ENCODE peak calls at places on chromosomes 7 and 10, in six cellular contexts. M, B, R, P, I and A are unnamed samples.
A peak's percentile ranks its signal among the peaks of the same experiment; 100 is the strongest.

GRCh38 chr7:51128545-51129466 is 187.8 kb downstream of the COBL start:
- DNase-seq in B (no peak), I (no peak), P (no peak), R (no peak), M (no peak), A (no peak)

GRCh38 chr10:46329690-46330016 is 42.9 kb downstream of the ANTXRL start:
- DNase-seq in P (no peak), R (no peak), I (no peak), M (no peak), B (no peak), A (no peak)

GRCh38 chr7:73725703-73726466 is 6.4 kb upstream of the STX1A start:
- DNase-seq in I (peak; percentile 81), B (peak; percentile 83), P (peak; percentile 86), R (peak; percentile 95), M (peak; percentile 92), A (peak; percentile 88)

GRCh38 chr7:35723011-35723410 is 28.1 kb upstream of the HERPUD2 start:
- DNase-seq in I (no peak), B (no peak), M (no peak), R (no peak), P (no peak), A (peak; percentile 31)

GRCh38 chr7:42677751-42678231 is 234.1 kb downstream of the C7orf25 start:
- DNase-seq in P (no peak), M (peak; percentile 85), B (no peak), R (no peak), I (no peak), A (no peak)

GRCh38 chr10:67277402-67277801 is 351.6 kb downstream of the LRRTM3 start:
- DNase-seq in I (no peak), M (no peak), R (no peak), B (no peak), P (no peak), A (no peak)

GRCh38 chr10:42242135-42242805 is 396.1 kb downstream of the ZNF33B start:
- DNase-seq in R (no peak), I (no peak), P (no peak), M (no peak), B (no peak), A (no peak)

GRCh38 chr10:85492684-85493083 is 873.9 kb downstream of the GRID1 start:
- DNase-seq in B (no peak), R (no peak), I (no peak), M (no peak), P (no peak), A (no peak)

GRCh38 chr7:17548014-17548653 is 249.7 kb downstream of the AHR start:
- DNase-seq in B (no peak), P (no peak), R (no peak), I (no peak), M (no peak), A (no peak)

GRCh38 chr7:75596727-75597614 is 104.9 kb downstream of the SPDYE5 start:
- DNase-seq in R (no peak), P (no peak), M (no peak), B (no peak), I (no peak), A (no peak)

GRCh38 chr7:70777251-70777650 is 354.7 kb upstream of the GALNT17 start:
- DNase-seq in R (no peak), P (no peak), M (no peak), I (no peak), B (no peak), A (no peak)

GRCh38 chr7:6273380-6273837 is 985 bp upstream of the CYTH3 start:
- DNase-seq in R (peak; percentile 77), B (no peak), P (peak; percentile 51), M (no peak), I (no peak), A (no peak)

GRCh38 chr10:44935201-44935960 is 24.2 kb upstream of the RASSF4 start:
- DNase-seq in P (no peak), R (no peak), M (peak; percentile 79), B (no peak), I (peak; percentile 34), A (no peak)

GRCh38 chr7:1749351-1749863 is 79.3 kb downstream of the ELFN1 start:
- DNase-seq in B (no peak), P (no peak), R (no peak), M (peak; percentile 53), I (no peak), A (no peak)

GRCh38 chr7:37495574-37496184 is 47.0 kb upstream of the ELMO1 start:
- DNase-seq in B (peak; percentile 31), R (no peak), I (no peak), P (no peak), M (no peak), A (no peak)

GRCh38 chr7:1713502-1714484 is 43.7 kb downstream of the ELFN1 start:
- DNase-seq in I (no peak), R (no peak), M (no peak), P (no peak), B (no peak), A (no peak)

GRCh38 chr10:31602541-31603244 is 283.7 kb downstream of the ZEB1 start:
- DNase-seq in I (peak; percentile 66), P (peak; percentile 82), B (no peak), R (peak; percentile 58), M (peak; percentile 96), A (no peak)

GRCh38 chr7:3260425-3260762 is 40.7 kb upstream of the SDK1 start:
- DNase-seq in B (no peak), P (peak; percentile 37), I (no peak), R (no peak), M (peak; percentile 78), A (no peak)
- H3K27ac ChIP-seq in B (no peak overlapping the region), P (peak overlapping the region; percentile 37), I (no peak overlapping the region), R (peak overlapping the region; percentile 76), M (peak overlapping the region; percentile 82), A (no peak overlapping the region)

GRCh38 chr10:130283234-130283574 is 147.0 kb downstream of the GLRX3 start:
- DNase-seq in M (no peak), B (no peak), I (no peak), P (no peak), R (no peak), A (no peak)

DNA sequence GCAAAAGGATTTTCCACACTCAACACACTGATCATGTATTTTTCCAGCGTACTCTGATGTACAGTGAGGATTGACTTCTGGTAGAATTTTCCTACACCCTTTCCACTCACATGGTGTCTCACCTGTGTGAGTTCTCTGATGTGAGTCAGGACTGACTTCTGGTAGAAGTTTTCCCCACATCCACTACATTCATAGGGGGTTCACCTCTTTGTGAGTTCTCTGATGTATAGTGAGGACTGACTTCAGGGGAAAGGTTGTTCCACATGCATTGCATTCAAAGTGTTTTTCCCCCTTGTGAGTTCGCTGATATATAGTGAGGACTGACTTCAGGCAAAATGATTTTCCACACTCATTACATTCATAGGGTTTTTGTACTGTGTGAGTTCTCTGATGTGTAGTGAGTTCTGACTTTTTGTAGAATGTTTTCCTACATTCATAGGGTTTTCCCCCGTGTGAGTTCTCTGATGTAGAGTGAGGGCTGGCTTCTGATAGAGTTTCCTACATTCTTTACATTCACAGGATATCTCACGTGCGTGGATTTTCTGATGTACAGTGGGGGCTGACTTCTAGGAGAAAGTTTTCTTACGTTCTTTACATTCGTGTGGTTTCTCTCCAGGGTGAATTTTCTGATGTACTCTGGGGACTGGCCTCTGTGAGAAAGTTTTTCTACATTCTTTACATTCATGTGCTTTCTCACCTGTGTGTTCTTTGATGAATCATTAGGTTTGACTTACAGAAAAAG is 146.5 kb downstream of the GLRX3 start:
- DNase-seq in P (no peak), I (no peak), R (no peak), M (no peak), B (no peak), A (no peak)
- H3K9me3 ChIP-seq in P (peaks cover 5% of the 10 kb centered on the region), I (peaks cover 9% of the 10 kb centered on the region), R (peaks cover 81% of the 10 kb centered on the region), M (peaks cover 58% of the 10 kb centered on the region), B (peaks cover 93% of the 10 kb centered on the region), A (peaks cover 57% of the 10 kb centered on the region)

DNA sequence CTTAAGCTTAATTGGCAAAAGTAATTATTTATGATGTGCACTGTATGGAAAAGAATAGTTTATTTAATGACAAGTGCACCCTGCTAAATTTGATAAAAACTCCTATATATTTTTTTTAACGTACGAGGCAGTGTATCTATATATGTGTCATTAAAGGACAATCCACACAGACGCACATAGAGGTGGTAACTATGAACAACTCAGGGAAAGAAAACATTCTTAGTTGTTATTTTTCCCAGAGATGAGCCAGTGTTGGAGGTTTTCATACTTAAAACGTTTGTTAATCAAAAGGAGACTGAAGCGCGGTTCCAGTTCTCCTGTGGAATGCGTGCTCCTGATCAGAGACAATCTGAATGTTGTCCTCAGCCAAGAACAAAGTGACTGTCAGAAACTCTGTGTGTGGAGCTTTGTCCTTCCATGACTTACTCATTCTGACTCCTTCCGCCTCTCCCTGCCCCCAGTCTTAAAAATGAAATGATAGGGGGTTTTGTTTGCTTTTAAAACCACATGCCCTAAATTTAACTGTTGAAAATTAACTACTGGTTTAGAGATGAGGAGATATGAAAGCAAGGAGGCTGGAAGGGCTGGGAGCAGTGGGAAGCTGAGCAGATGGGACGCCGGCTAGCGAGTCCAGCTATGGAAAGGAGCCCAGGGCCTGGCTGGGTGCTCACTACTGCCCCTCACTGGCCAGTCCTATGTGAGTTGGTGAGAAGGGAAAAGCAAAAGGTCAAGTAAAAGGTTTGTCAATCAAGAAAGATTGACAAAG is 99.6 kb downstream of the SVIL start:
- DNase-seq in M (peak; percentile 81), I (peak; percentile 50), B (no peak), P (peak; percentile 66), R (peak; percentile 79), A (no peak)
- H3K4me3 ChIP-seq in M (peak overlapping the region; percentile 8), I (no peak overlapping the region), B (no peak overlapping the region), P (no peak overlapping the region), R (no peak overlapping the region), A (no peak overlapping the region)

GRCh38 chr7:151089893-151090730 is 3.8 kb downstream of the AGAP3 start:
- DNase-seq in M (no peak), R (no peak), P (no peak), I (no peak), B (no peak), A (no peak)

GRCh38 chr7:151087247-151088018 is 1.2 kb downstream of the AGAP3 start:
- DNase-seq in B (no peak), P (peak; percentile 77), R (peak; percentile 74), I (peak; percentile 62), M (peak; percentile 84), A (peak; percentile 47)

GRCh38 chr7:151088019-151088855 is 2.0 kb downstream of the AGAP3 start:
- DNase-seq in I (no peak), M (no peak), R (no peak), P (no peak), B (no peak), A (no peak)

GRCh38 chr7:151091003-151091402 is 4.7 kb downstream of the AGAP3 start:
- DNase-seq in R (no peak), B (no peak), M (no peak), I (no peak), P (no peak), A (no peak)

DNA sequence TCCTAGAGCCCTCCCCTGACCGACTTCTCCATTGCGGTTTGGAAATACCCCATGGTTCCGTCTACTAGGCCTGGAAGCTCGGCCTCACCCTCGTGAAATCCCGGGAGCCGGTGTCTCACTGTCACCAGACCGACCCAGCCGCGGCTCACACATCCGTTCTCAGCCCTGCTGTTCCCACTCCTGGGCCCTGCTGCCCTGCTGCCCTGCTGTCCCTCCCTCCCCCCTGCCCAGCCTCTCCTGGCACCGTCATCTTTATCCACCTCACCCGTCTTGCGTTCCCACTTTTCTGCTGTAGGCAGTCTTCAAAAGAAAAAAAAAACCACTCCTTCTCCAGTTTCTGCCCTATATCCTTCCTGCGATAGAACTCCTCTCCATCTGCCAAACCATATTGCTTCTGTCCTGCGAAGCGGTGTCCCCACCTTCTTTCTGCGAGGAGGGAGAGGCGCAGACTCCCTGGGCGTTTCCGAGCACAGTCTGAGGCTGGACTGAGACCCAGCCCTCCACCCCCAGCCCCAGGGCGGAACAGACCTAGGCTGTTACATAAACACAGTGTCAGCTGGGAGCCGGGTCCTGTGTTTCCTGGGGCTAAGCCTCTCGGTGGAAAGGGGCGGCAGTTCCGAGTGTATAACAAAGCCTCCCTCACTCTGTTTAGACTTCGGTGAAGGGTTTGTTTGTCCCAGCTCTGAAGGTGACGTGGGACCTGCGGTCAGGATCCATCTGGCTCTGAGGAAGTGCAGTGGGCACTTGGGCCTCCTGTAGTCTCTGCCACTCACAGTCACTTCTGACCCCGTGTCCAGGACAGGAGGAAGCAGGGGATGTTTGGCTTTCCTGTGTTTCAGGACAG is 2.8 kb downstream of the AGAP3 start:
- DNase-seq in B (no peak), I (peak; percentile 89), M (peak; percentile 93), P (peak; percentile 66), R (peak; percentile 62), A (no peak)
- H3K27ac ChIP-seq in B (no peak overlapping the region), I (peak overlapping the region; percentile 92), M (peak overlapping the region; percentile 86), P (peak overlapping the region; percentile 64), R (peak overlapping the region; percentile 91), A (no peak overlapping the region)